ENCODE peak calls at places on chromosomes 7 and 10, in five cellular contexts. M is astrocyte of the spinal cord, N is AG04450, D is HFF-Myc, R is uterus. C is an unnamed sample.

GRCh38 chr7:98322331-98323260 is 41.1 kb downstream of the BRI3 start:
- DNase-seq in M (peak; percentile 20), N (no peak), D (no peak), R (no peak), C (no peak)

GRCh38 chr7:26169271-26169670 is 17.3 kb downstream of the NFE2L3 start:
- DNase-seq in M (no peak), N (no peak), D (no peak), R (no peak), C (no peak)

GRCh38 chr7:43856996-43857395 is 12.3 kb downstream of the MRPS24 start:
- DNase-seq in M (no peak), N (no peak), D (no peak), R (no peak), C (no peak)

GRCh38 chr7:46603780-46604725 is 683.0 kb upstream of the IGFBP3 start:
- DNase-seq in M (peak; percentile 66), N (no peak), D (no peak), R (peak; percentile 86), C (peak; percentile 89)

GRCh38 chr10:131961777-131962450 is 19.8 kb downstream of the BNIP3 start:
- DNase-seq in M (no peak), N (no peak), D (no peak), R (no peak), C (no peak)

GRCh38 chr10:71726673-71727428 is 7.3 kb upstream of the C10orf105 start:
- DNase-seq in M (no peak), N (no peak), D (no peak), R (no peak), C (no peak)

GRCh38 chr7:55517191-55517633 is 55.1 kb downstream of the VOPP1 start:
- DNase-seq in M (no peak), N (no peak), D (no peak), R (no peak), C (no peak)

GRCh38 chr10:1575481-1576244 is 161.7 kb downstream of the ADARB2 start:
- DNase-seq in M (no peak), N (no peak), D (no peak), R (no peak), C (no peak)

GRCh38 chr7:25496394-25497103 is 268.3 kb upstream of the NPVF start:
- DNase-seq in M (no peak), N (no peak), D (no peak), R (no peak), C (no peak)

GRCh38 chr10:131846224-131847101 is 54.3 kb upstream of the PPP2R2D start:
- DNase-seq in M (no peak), N (no peak), D (no peak), R (peak; percentile 7), C (no peak)

GRCh38 chr10:69716711-69717560 is 84.8 kb upstream of the COL13A1 start:
- DNase-seq in M (peak; percentile 38), N (no peak), D (no peak), R (no peak), C (peak; percentile 46)

DNA sequence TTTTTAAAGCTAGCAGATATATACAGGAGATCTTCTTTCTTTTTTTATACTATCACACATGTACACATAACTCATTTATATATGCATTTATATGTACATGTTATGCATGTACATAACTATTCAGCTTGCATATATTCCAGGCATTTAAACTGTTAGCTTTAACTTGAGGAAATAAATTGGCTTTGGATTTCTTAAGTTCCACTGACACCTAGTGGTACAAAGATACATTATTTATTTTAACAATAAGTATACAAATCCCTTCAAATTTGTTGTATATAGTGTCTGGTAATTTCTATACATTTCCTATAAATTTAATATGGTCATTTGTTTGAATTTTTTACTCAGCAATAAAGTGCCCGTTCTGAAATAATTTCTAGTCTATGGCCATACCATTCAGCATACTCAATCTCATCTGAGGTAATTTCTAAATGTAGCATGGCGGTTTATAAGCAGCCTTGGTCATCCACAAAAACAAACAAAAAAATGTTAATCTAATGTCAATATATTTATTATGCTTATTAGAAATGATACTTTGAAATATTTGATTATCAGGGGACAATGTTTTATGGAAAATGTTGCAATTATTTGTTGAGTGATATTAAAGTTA is 11.6 kb downstream of the ZDHHC6 start:
- DNase-seq in M (peak; percentile 56), N (no peak), D (peak; percentile 9), R (no peak), C (peak; percentile 74)
- TF ChIP-seq CTCF in M (peak; percentile 32), N (peak; percentile 47), D (no peak), R (no peak), C (peak; percentile 40)

GRCh38 chr7:6481445-6481844 is 33.7 kb upstream of the DAGLB start:
- DNase-seq in M (no peak), N (no peak), D (no peak), R (no peak), C (no peak)
- H3K4me3 ChIP-seq in M (no peak overlapping the region), N (peak overlapping the region; percentile 38), D (peak overlapping the region; percentile 12), R (no peak overlapping the region), C (no peak overlapping the region)

DNA sequence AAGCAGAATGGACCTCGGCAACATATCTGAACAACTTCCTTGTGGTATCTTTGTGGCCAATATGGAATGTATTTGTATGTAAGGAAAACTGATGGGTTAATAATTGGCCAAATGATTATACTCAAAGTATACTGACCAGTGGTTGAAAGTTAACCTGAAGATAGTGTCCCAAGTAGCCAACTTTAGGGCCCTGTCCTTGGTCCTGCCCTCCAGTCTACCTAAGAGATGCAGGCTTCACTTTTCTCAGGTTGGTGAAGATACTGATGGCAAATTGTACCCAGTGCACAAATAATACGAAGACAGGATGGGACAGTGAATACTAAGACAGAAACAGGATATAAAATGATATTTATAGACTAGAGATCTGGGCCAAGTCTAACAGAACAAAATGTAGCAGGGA is 109.2 kb downstream of the SORCS3 start:
- DNase-seq in M (no peak), N (no peak), D (no peak), R (no peak), C (no peak)
- TF ChIP-seq CTCF in M (no peak), N (no peak), D (no peak), R (no peak), C (no peak)

DNA sequence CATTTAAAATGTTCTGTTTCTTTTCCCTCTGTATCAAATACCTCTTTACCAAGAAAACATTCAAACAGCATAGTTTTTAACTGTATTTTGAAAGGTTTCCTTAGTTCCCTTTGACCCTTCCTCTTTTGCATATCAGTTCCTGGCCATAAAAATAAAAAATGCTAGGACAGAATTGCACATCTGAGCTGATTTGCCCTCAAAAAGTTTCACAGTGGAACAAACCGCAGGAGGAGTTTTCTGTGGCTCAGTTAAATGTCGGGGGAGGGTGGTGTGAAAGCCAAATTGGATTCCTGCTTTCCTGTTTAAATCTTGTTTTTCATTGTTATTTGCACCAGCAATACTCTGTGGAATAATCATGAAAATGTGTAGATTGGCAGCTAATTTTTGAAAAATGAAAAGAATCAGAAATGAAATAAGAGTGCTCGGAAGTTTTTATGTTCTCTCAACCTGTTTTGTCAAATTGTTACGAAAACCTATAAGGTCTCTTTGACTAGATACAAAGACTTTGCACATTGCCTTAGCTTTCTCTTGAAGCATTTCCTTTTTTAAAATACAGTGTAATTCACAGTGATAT is 8.2 kb downstream of the IKZF1 start:
- DNase-seq in M (no peak), N (no peak), D (no peak), R (no peak), C (no peak)
- H3K4me3 ChIP-seq in M (no peak overlapping the region), N (no peak overlapping the region), D (no peak overlapping the region), R (no peak overlapping the region), C (no peak overlapping the region)

GRCh38 chr10:3229815-3230214 is 57.2 kb upstream of the PITRM1 start:
- DNase-seq in M (no peak), N (no peak), D (no peak), R (no peak), C (no peak)

GRCh38 chr10:3233486-3233990 is 61.0 kb upstream of the PITRM1 start:
- DNase-seq in M (no peak), N (no peak), D (no peak), R (no peak), C (no peak)

GRCh38 chr10:3228610-3228945 is 56.0 kb upstream of the PITRM1 start:
- DNase-seq in M (no peak), N (no peak), D (no peak), R (no peak), C (no peak)

GRCh38 chr10:3235395-3235794 is 62.8 kb upstream of the PITRM1 start:
- DNase-seq in M (no peak), N (no peak), D (no peak), R (no peak), C (no peak)

GRCh38 chr10:3231951-3232730 is 59.6 kb upstream of the PITRM1 start:
- DNase-seq in M (peak; percentile 80), N (no peak), D (no peak), R (no peak), C (peak; percentile 32)
- TF ChIP-seq CTCF in M (peak; percentile 44), N (peak; percentile 18), D (peak; percentile 17), R (no peak), C (peak; percentile 19)

GRCh38 chr7:140159487-140159886 is 17.3 kb downstream of the KDM7A start:
- DNase-seq in M (peak; percentile 36), N (no peak), D (no peak), R (no peak), C (no peak)

GRCh38 chr7:140155428-140155827 is 21.4 kb downstream of the KDM7A start:
- DNase-seq in M (no peak), N (no peak), D (no peak), R (no peak), C (no peak)

GRCh38 chr7:140156460-140157080 is 20.2 kb downstream of the KDM7A start:
- DNase-seq in M (no peak), N (no peak), D (no peak), R (no peak), C (no peak)

GRCh38 chr7:140153666-140154161 is 23.1 kb downstream of the KDM7A start:
- DNase-seq in M (no peak), N (no peak), D (no peak), R (no peak), C (no peak)
- H3K4me3 ChIP-seq in M (no peak overlapping the region), N (no peak overlapping the region), D (no peak overlapping the region), R (no peak overlapping the region), C (no peak overlapping the region)

DNA sequence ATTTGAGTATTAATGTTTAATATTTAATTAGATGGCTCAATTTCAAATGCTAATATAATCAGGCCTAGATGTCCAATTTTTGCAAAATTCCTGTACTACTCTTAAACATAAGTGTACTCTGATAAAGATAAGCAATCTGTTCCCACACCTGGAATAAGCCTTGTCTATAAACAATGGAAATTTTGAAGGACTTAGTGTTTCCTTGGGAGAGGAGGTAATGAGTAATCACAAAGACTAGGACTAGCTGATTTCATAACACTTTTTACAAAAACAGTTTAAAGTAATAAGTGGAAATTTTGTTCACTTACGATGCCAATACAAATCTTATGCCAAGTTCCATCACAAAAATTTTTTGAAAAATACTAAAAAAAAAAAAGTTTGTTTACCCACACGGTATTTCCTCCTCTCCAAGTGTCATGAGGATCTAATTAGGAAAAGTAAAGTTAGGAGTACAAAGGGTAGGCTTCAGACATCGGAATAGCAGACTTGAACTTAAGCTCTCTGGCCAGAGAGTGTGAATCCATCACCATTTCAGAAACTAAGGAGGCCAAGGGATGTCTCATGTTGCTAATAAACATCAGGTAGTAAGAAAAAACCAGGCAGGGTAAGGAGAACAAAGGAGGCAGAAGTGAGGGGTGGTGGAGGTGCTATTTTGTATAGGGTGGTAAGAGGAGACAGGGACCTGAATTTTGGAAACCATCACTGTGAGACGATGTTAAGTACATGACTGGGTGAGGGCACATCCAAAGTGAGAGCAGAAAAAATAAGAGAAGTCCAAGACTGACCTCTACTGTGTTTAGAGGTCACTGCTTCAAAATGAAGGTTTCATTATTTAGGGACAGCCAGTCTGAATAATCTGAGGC is 61.3 kb downstream of the RAPGEF5 start:
- DNase-seq in M (no peak), N (no peak), D (no peak), R (no peak), C (peak; percentile 12)
- TF ChIP-seq CTCF in M (no peak), N (peak; percentile 30), D (no peak), R (no peak), C (no peak)

C was measured in fibroblast of pulmonary artery.